ENCODE peak calls at places on chromosomes 2 and 18, in four cellular contexts. X is AG09309, S is GM23248, I is NCI-H1417. J is an unnamed sample.

GRCh38 chr2:43787895-43788294 is 14.1 kb downstream of the DYNC2LI1 start:
- DNase-seq in X (no peak), S (peak; percentile 10), I (no peak), J (no peak)

GRCh38 chr2:200742426-200742825 is 69.3 kb upstream of the BZW1 start:
- DNase-seq in X (no peak), S (peak; percentile 62), I (no peak), J (no peak)

GRCh38 chr2:233013027-233013461 is at the start of gene NGEF:
- DNase-seq in X (no peak), S (no peak), I (no peak), J (no peak)

GRCh38 chr2:187982668-187983067 is 309.0 kb upstream of the GULP1 start:
- DNase-seq in X (peak; percentile 84), S (peak; percentile 88), I (no peak), J (no peak)

GRCh38 chr2:8448822-8449577 is 232.9 kb upstream of the ID2 start:
- DNase-seq in X (no peak), S (no peak), I (peak; percentile 87), J (no peak)

GRCh38 chr2:236445678-236446077 is 123.9 kb upstream of the ACKR3 start:
- DNase-seq in X (no peak), S (no peak), I (no peak), J (no peak)

GRCh38 chr2:41923156-41923786 is 124.5 kb upstream of the PKDCC start:
- DNase-seq in X (no peak), S (no peak), I (no peak), J (no peak)

GRCh38 chr2:200239216-200239615 is 67.3 kb upstream of the SPATS2L start:
- DNase-seq in X (no peak), S (peak; percentile 46), I (no peak), J (no peak)

GRCh38 chr2:181882621-181883020 is 8.9 kb upstream of the ITPRID2 start:
- DNase-seq in X (no peak), S (no peak), I (no peak), J (no peak)

GRCh38 chr2:19352946-19353720 is 5.3 kb downstream of the OSR1 start:
- DNase-seq in X (no peak), S (no peak), I (no peak), J (no peak)

GRCh38 chr2:30180230-30180629 is 33.4 kb downstream of the YPEL5 start:
- DNase-seq in X (no peak), S (no peak), I (no peak), J (no peak)

GRCh38 chr2:24317491-24317920 is 42.8 kb downstream of the ITSN2 start:
- DNase-seq in X (no peak), S (no peak), I (peak; percentile 67), J (no peak)

GRCh38 chr2:43255249-43255960 is 29.0 kb upstream of the ZFP36L2 start:
- DNase-seq in X (no peak), S (no peak), I (peak; percentile 56), J (no peak)

GRCh38 chr2:152493945-152494528 is 159.1 kb downstream of the FMNL2 start:
- DNase-seq in X (no peak), S (no peak), I (no peak), J (no peak)

GRCh38 chr2:64330691-64331429 is 123.1 kb upstream of the LGALSL start:
- DNase-seq in X (peak; percentile 63), S (peak; percentile 91), I (peak; percentile 96), J (peak; percentile 57)

GRCh38 chr2:10014418-10015190 is 28.7 kb upstream of the KLF11 start:
- DNase-seq in X (no peak), S (no peak), I (no peak), J (no peak)

GRCh38 chr18:76588591-76589303 is 93.7 kb upstream of the ZNF516 start:
- DNase-seq in X (no peak), S (peak; percentile 36), I (no peak), J (no peak)

GRCh38 chr2:41718703-41719102 is 329.1 kb upstream of the PKDCC start:
- DNase-seq in X (no peak), S (no peak), I (no peak), J (no peak)

GRCh38 chr2:98039085-98039756 is 43.5 kb upstream of the TMEM131 start:
- DNase-seq in X (no peak), S (no peak), I (no peak), J (no peak)

GRCh38 chr2:6068441-6068935 is 376.3 kb downstream of the SOX11 start:
- DNase-seq in X (no peak), S (no peak), I (no peak), J (no peak)

GRCh38 chr2:96402591-96402990 is 67.0 kb downstream of the NCAPH start:
- DNase-seq in X (no peak), S (no peak), I (no peak), J (no peak)

GRCh38 chr2:241282553-241282952 is 32.9 kb downstream of the HDLBP start:
- DNase-seq in X (no peak), S (no peak), I (no peak), J (no peak)

GRCh38 chr2:184596819-184597411 is 1.4 kb upstream of the ZNF804A start:
- DNase-seq in X (peak; percentile 10), S (peak; percentile 69), I (no peak), J (no peak)

GRCh38 chr2:197598450-197598849 is 76.9 kb downstream of the RFTN2 start:
- DNase-seq in X (no peak), S (no peak), I (no peak), J (no peak)

GRCh38 chr2:53896864-53897263 is 37.1 kb upstream of the GPR75 start:
- DNase-seq in X (peak; percentile 20), S (peak; percentile 80), I (no peak), J (no peak)

GRCh38 chr2:19936203-19936602 is 34.4 kb upstream of the TTC32 start:
- DNase-seq in X (no peak), S (no peak), I (no peak), J (no peak)

GRCh38 chr2:16553222-16553621 is 112.4 kb downstream of the CYRIA start:
- DNase-seq in X (no peak), S (peak; percentile 67), I (no peak), J (no peak)

GRCh38 chr2:234957533-234958135 is 5.8 kb downstream of the SH3BP4 start:
- DNase-seq in X (no peak), S (peak; percentile 92), I (no peak), J (no peak)

GRCh38 chr2:59789523-59789922 is 763.9 kb downstream of the BCL11A start:
- DNase-seq in X (no peak), S (peak; percentile 33), I (no peak), J (no peak)

GRCh38 chr18:12657048-12657848 is 659 bp downstream of the SPIRE1 start:
- DNase-seq in X (no peak), S (peak; percentile 82), I (peak; percentile 82), J (peak; percentile 1)

GRCh38 chr2:216370961-216371633 is 1.2 kb downstream of the MARCHF4 start:
- DNase-seq in X (no peak), S (peak; percentile 65), I (peak; percentile 77), J (no peak)

GRCh38 chr18:45951021-45951714 is 16.0 kb downstream of the EPG5 start:
- DNase-seq in X (peak; percentile 66), S (peak; percentile 85), I (no peak), J (no peak)

GRCh38 chr18:37502036-37502435 is 63.6 kb downstream of the CELF4 start:
- DNase-seq in X (no peak), S (no peak), I (no peak), J (no peak)

GRCh38 chr2:158760887-158761286 is 34.2 kb upstream of the DAPL1 start:
- DNase-seq in X (no peak), S (no peak), I (no peak), J (no peak)

GRCh38 chr2:130911482-130911881 is 74.8 kb downstream of the ARHGEF4 start:
- DNase-seq in X (no peak), S (no peak), I (no peak), J (no peak)

GRCh38 chr2:57696016-57696415 is 350.6 kb upstream of the VRK2 start:
- DNase-seq in X (no peak), S (peak; percentile 26), I (peak; percentile 43), J (no peak)

GRCh38 chr18:13112982-13113381 is 105.6 kb upstream of the LDLRAD4 start:
- DNase-seq in X (no peak), S (peak; percentile 55), I (peak; percentile 14), J (no peak)

GRCh38 chr18:39494211-39494896 is 1928.8 kb upstream of the CELF4 start:
- DNase-seq in X (no peak), S (no peak), I (no peak), J (no peak)

GRCh38 chr2:216289470-216289869 is 82.8 kb downstream of the MARCHF4 start:
- DNase-seq in X (no peak), S (no peak), I (no peak), J (no peak)

J was measured in activated T-helper 9 cell treated with anti-CD3 and anti-CD28 coated beads, Interleukin-2, amount 50 U/mL, for 16 hours.